ENCODE peak calls at places on chromosomes 3 and 15, in five cellular contexts. I is brain microvascular endothelial cell, S is BJ, A is IMR-90, E is GM20000. Q is an unnamed sample.
A peak's percentile ranks its signal among the peaks of the same experiment; 100 is the strongest.

GRCh38 chr3:64889991-64890390 is 202.2 kb upstream of the ADAMTS9 start:
- DNase-seq in I (peak; percentile 69), S (no peak), A (peak; percentile 75), E (no peak), Q (no peak)

GRCh38 chr15:50182233-50183013 is 427 bp downstream of the SLC27A2 start:
- DNase-seq in I (no peak), S (no peak), A (peak; percentile 15), E (peak; percentile 82), Q (peak; percentile 57)

GRCh38 chr15:81304226-81304625 is 19.7 kb downstream of the STARD5 start:
- DNase-seq in I (peak; percentile 68), S (no peak), A (peak; percentile 80), E (no peak), Q (no peak)

GRCh38 chr3:88809993-88810392 is 297.4 kb upstream of the EPHA3 start:
- DNase-seq in I (peak; percentile 3), S (no peak), A (peak; percentile 35), E (no peak), Q (no peak)

GRCh38 chr3:188446791-188447190 is 292.8 kb downstream of the LPP start:
- DNase-seq in I (no peak), S (no peak), A (no peak), E (peak; percentile 9), Q (no peak)

GRCh38 chr15:47384316-47384715 is 333.0 kb upstream of the SEMA6D start:
- DNase-seq in I (peak; percentile 94), S (peak; percentile 34), A (peak; percentile 96), E (no peak), Q (no peak)

GRCh38 chr3:183195266-183195665 is 32.7 kb upstream of the LAMP3 start:
- DNase-seq in I (no peak), S (no peak), A (no peak), E (no peak), Q (no peak)

GRCh38 chr3:160950954-160951353 is 154.2 kb downstream of the B3GALNT1 start:
- DNase-seq in I (no peak), S (no peak), A (no peak), E (no peak), Q (no peak)

GRCh38 chr3:157442729-157443128 is 6.1 kb downstream of the PTX3 start:
- DNase-seq in I (peak; percentile 58), S (no peak), A (peak; percentile 47), E (no peak), Q (no peak)

GRCh38 chr15:25693321-25694237 is 169.5 kb downstream of the ATP10A start:
- DNase-seq in I (peak; percentile 14), S (no peak), A (peak; percentile 24), E (no peak), Q (peak; percentile 67)

GRCh38 chr15:64438653-64439447 is 21.5 kb upstream of the ZNF609 start:
- DNase-seq in I (no peak), S (no peak), A (no peak), E (no peak), Q (no peak)

GRCh38 chr3:59469948-59470723 is 420.3 kb upstream of the CFAP20DC start:
- DNase-seq in I (peak; percentile 27), S (no peak), A (no peak), E (no peak), Q (no peak)

GRCh38 chr3:75337226-75337900 is 326.8 kb upstream of the FRG2C start:
- DNase-seq in I (no peak), S (no peak), A (no peak), E (no peak), Q (no peak)

GRCh38 chr3:192899540-192899982 is 18.1 kb downstream of the MB21D2 start:
- DNase-seq in I (peak; percentile 68), S (no peak), A (peak; percentile 91), E (no peak), Q (no peak)

GRCh38 chr15:93164409-93164808 is 75.4 kb upstream of the RGMA start:
- DNase-seq in I (no peak), S (no peak), A (no peak), E (no peak), Q (no peak)

GRCh38 chr3:138328341-138328740 is 1.3 kb downstream of the NME9 start:
- DNase-seq in I (no peak), S (no peak), A (peak; percentile 12), E (no peak), Q (no peak)

GRCh38 chr3:155449613-155450267 is 156.3 kb upstream of the STRIT1 start:
- DNase-seq in I (no peak), S (no peak), A (no peak), E (no peak), Q (no peak)

GRCh38 chr15:73051811-73052678 is at the start of gene NEO1:
- DNase-seq in I (peak; percentile 45), S (no peak), A (peak; percentile 70), E (peak; percentile 85), Q (peak; percentile 95)

GRCh38 chr3:132004571-132004970 is 30.2 kb downstream of the CPNE4 start:
- DNase-seq in I (peak; percentile 6), S (no peak), A (no peak), E (no peak), Q (no peak)

GRCh38 chr15:79942656-79943481 is 28.1 kb downstream of the BCL2A1 start:
- DNase-seq in I (peak; percentile 12), S (no peak), A (peak; percentile 76), E (no peak), Q (no peak)

GRCh38 chr3:134325106-134325705 is 49.0 kb downstream of the AMOTL2 start:
- DNase-seq in I (no peak), S (no peak), A (no peak), E (no peak), Q (no peak)

GRCh38 chr3:44130249-44130648 is 111.4 kb upstream of the TOPAZ1 start:
- DNase-seq in I (no peak), S (no peak), A (no peak), E (peak; percentile 25), Q (no peak)

GRCh38 chr3:146536681-146537080 is 7.7 kb downstream of the PLSCR1 start:
- DNase-seq in I (no peak), S (no peak), A (no peak), E (no peak), Q (no peak)

GRCh38 chr3:186996356-186996755 is 66.0 kb downstream of the ST6GAL1 start:
- DNase-seq in I (no peak), S (no peak), A (no peak), E (no peak), Q (no peak)

GRCh38 chr3:87900061-87900460 is 158.7 kb downstream of the CGGBP1 start:
- DNase-seq in I (no peak), S (no peak), A (no peak), E (peak; percentile 4), Q (no peak)

GRCh38 chr3:128726691-128727031 is 678 bp downstream of the RAB7A start:
- DNase-seq in I (peak; percentile 65), S (no peak), A (peak; percentile 87), E (no peak), Q (no peak)

GRCh38 chr15:63339006-63339766 is 42.5 kb downstream of the CA12 start:
- DNase-seq in I (no peak), S (no peak), A (peak; percentile 59), E (no peak), Q (no peak)

GRCh38 chr3:114879059-114880031 is 267.7 kb downstream of the ZBTB20 start:
- DNase-seq in I (peak; percentile 44), S (peak; percentile 30), A (peak; percentile 77), E (peak; percentile 13), Q (no peak)

GRCh38 chr15:92845109-92845508 is 55.0 kb upstream of the CHD2 start:
- DNase-seq in I (no peak), S (no peak), A (peak; percentile 58), E (peak; percentile 41), Q (no peak)

GRCh38 chr3:37417297-37418082 is 243.1 kb upstream of the LRRFIP2 start:
- DNase-seq in I (no peak), S (no peak), A (no peak), E (no peak), Q (no peak)
- TF ChIP-seq CTCF in I (no peak), S (no peak), A (no peak), E (no peak), Q (no peak)

DNA sequence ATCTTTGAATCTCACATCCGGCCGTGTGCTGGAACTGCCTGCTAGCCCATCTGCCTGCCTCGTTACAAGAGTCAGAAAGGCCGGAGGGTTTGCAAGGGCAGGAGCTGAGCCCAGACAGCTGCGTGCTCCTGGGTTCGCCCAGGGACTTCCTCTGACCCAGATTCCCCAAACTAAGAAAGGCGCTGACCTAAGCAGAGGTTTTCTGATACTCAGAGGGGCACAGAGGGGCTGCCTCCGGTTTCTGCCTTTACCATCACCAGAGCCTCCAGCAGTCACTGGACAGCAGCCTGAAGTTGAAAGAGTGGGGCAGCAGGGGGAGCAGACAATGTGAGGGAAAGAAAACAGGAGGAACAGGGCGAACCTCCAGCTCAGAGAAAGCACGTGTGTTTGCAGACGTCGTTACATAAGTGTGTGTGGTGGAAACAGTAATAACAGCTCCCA is 33.4 kb upstream of the RAD18 start:
- DNase-seq in I (peak; percentile 28), S (peak; percentile 16), A (peak; percentile 39), E (no peak), Q (peak; percentile 34)
- TF ChIP-seq CTCF in I (peak; percentile 66), S (peak; percentile 48), A (peak; percentile 16), E (no peak), Q (peak; percentile 17)

GRCh38 chr15:57861805-57862586 is 155.5 kb downstream of the POLR2M start:
- DNase-seq in I (peak; percentile 77), S (peak; percentile 65), A (peak; percentile 64), E (no peak), Q (no peak)

GRCh38 chr15:57866149-57866736 is 159.7 kb downstream of the POLR2M start:
- DNase-seq in I (peak; percentile 46), S (no peak), A (peak; percentile 15), E (peak; percentile 48), Q (peak; percentile 53)

GRCh38 chr15:57867970-57868791 is 161.7 kb downstream of the POLR2M start:
- DNase-seq in I (no peak), S (no peak), A (no peak), E (no peak), Q (no peak)

GRCh38 chr15:57862761-57863160 is 156.2 kb downstream of the POLR2M start:
- DNase-seq in I (no peak), S (no peak), A (no peak), E (no peak), Q (no peak)

GRCh38 chr15:57865294-57865693 is 158.8 kb downstream of the POLR2M start:
- DNase-seq in I (no peak), S (no peak), A (no peak), E (no peak), Q (no peak)
- TF ChIP-seq CTCF in I (peak; percentile 64), S (peak; percentile 56), A (peak; percentile 17), E (peak; percentile 42), Q (peak; percentile 13)

GRCh38 chr3:171183042-171183441 is 156.5 kb upstream of the SLC2A2 start:
- DNase-seq in I (no peak), S (no peak), A (peak; percentile 37), E (no peak), Q (no peak)
- TF ChIP-seq CTCF in I (peak; percentile 50), S (peak; percentile 34), A (peak; percentile 39), E (no peak), Q (no peak)

DNA sequence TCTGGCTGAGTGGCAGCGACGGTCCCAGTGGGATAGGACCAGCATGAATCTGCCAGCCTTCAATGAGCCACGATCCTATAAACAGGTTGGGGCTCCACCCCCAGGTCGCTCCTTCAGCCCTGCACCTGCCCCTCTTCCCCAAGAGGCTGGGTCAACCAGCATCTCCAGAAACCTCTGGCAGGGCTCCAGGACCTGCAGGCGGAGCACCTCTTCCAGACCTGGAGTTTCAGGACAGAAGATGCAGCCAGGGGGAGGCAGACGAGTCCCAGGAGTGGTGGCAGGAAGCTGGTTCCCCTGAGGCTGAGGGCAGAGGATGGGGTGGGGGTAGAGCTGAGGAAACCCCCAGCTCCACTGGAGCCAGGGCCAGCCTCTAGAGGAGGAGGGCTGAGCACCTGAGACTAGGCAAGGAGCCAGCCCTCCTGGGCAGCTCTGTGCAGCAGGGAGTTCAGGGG is at the start of gene PLA2G4D:
- DNase-seq in I (no peak), S (no peak), A (no peak), E (no peak), Q (no peak)
- TF ChIP-seq CTCF in I (no peak), S (no peak), A (no peak), E (no peak), Q (no peak)

Q was measured in nephron progenitor cell.